ENCODE peak calls at places on chromosomes 12 and 14, in ten cellular contexts. D, R, O, Y, X, W, F, N, A and G are unnamed samples.

GRCh38 chr12:89708793-89709156 is at the start of gene ATP2B1:
- DNase-seq in D (peak), R (peak), O (peak), Y (peak), X (peak), W (peak), F (peak), N (peak), A (peak), G (peak)

GRCh38 chr12:108826115-108826806 is 31.1 kb downstream of the SSH1 start:
- DNase-seq in D (no peak), R (no peak), O (no peak), Y (peak), X (peak), W (no peak), F (peak), N (peak), A (peak), G (no peak)

GRCh38 chr14:28766505-28767238 is at the start of gene FOXG1:
- DNase-seq in D (peak), R (no peak), O (no peak), Y (no peak), X (no peak), W (no peak), F (no peak), N (no peak), A (no peak), G (no peak)

GRCh38 chr12:47145188-47145587 is 65.4 kb upstream of the AMIGO2 start:
- DNase-seq in D (no peak), R (no peak), O (no peak), Y (no peak), X (no peak), W (no peak), F (no peak), N (no peak), A (no peak), G (no peak)

GRCh38 chr12:47551426-47551851 is 154.4 kb downstream of the RPAP3 start:
- DNase-seq in D (no peak), R (no peak), O (no peak), Y (peak), X (no peak), W (no peak), F (no peak), N (no peak), A (no peak), G (no peak)

GRCh38 chr12:94553875-94554274 is 94.2 kb upstream of the CEP83 start:
- DNase-seq in D (no peak), R (no peak), O (no peak), Y (no peak), X (no peak), W (no peak), F (no peak), N (no peak), A (no peak), G (no peak)

GRCh38 chr12:65308601-65309071 is 30.2 kb downstream of the MSRB3 start:
- DNase-seq in D (peak), R (no peak), O (no peak), Y (peak), X (no peak), W (no peak), F (no peak), N (no peak), A (no peak), G (no peak)

GRCh38 chr14:22386924-22387775 is 201.9 kb downstream of the DAD1 start:
- DNase-seq in D (peak), R (peak), O (no peak), Y (peak), X (peak), W (no peak), F (peak), N (no peak), A (peak), G (peak)

GRCh38 chr12:39606712-39607423 is 12.7 kb downstream of the ABCD2 start:
- DNase-seq in D (no peak), R (no peak), O (no peak), Y (no peak), X (no peak), W (no peak), F (no peak), N (no peak), A (no peak), G (no peak)

GRCh38 chr14:29311983-29312382 is 545.4 kb downstream of the FOXG1 start:
- DNase-seq in D (no peak), R (no peak), O (no peak), Y (no peak), X (no peak), W (no peak), F (no peak), N (no peak), A (no peak), G (no peak)

GRCh38 chr12:119369907-119370546 is 35.5 kb downstream of the CCDC60 start:
- DNase-seq in D (no peak), R (no peak), O (no peak), Y (no peak), X (no peak), W (no peak), F (no peak), N (no peak), A (no peak), G (no peak)

GRCh38 chr12:66090157-66090556 is 40.4 kb downstream of the LLPH start:
- DNase-seq in D (no peak), R (no peak), O (no peak), Y (no peak), X (no peak), W (no peak), F (no peak), N (no peak), A (no peak), G (no peak)

GRCh38 chr12:99282670-99283069 is 364.9 kb upstream of the GARIN6 start:
- DNase-seq in D (no peak), R (no peak), O (no peak), Y (no peak), X (no peak), W (no peak), F (no peak), N (no peak), A (no peak), G (no peak)

GRCh38 chr12:45088608-45089007 is 37.7 kb upstream of the DBX2 start:
- DNase-seq in D (no peak), R (no peak), O (no peak), Y (no peak), X (no peak), W (no peak), F (no peak), N (no peak), A (no peak), G (no peak)

GRCh38 chr12:100403446-100403845 is 46.6 kb downstream of the SLC17A8 start:
- DNase-seq in D (no peak), R (no peak), O (no peak), Y (peak), X (no peak), W (no peak), F (no peak), N (no peak), A (no peak), G (no peak)

GRCh38 chr12:68420225-68421008 is 88.3 kb upstream of the MDM1 start:
- DNase-seq in D (no peak), R (no peak), O (no peak), Y (peak), X (no peak), W (no peak), F (no peak), N (peak), A (no peak), G (no peak)

GRCh38 chr12:62294378-62294777 is 34.2 kb downstream of the USP15 start:
- DNase-seq in D (no peak), R (no peak), O (no peak), Y (no peak), X (no peak), W (no peak), F (no peak), N (no peak), A (no peak), G (no peak)

DNA sequence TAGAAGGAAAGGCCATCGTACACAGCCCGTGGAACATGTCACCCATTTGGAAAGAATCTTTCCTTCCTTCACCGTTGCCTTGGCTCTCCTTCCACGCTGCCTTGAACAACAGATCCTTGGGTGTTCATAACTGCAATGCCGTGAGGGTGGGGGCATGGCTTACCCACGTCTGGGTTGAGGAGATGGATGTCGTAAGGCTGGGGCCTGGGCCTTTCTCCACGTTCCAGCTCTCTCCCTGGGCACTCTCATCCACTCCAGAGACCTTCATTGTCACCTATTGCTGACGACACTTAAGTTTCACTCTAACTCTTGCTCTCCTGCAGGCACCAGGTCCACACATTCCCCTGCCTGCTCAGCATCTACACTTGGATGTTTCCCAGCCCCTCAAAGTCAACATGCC is 19.4 kb downstream of the ANO2 start:
- DNase-seq in D (no peak), R (no peak), O (no peak), Y (no peak), X (no peak), W (no peak), F (no peak), N (no peak), A (no peak), G (no peak)
- TF ChIP-seq CTCF in D (no peak), R (no peak), O (no peak), Y (no peak), X (no peak), W (no peak), F (no peak), N (no peak), A (no peak), G (no peak)

DNA sequence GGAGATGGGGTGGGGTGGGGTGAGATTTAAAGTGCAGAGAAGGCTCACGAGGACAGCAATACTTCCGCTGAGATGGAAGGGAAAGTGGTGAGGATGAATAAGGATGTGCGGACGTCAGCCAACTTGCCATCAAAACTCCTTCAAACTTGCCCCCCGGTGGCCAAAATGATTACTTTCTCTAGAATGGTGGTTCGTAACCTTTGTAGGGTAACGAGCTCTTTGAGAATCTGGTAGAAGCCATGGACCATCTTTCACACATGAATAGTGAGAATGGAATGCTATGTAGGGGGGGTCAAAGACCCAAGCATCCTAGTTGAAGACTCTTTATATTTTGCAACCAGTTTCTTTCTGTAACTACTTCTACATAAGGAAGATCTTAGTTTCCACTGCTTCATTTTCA is 245.9 kb upstream of the DDHD1 start:
- DNase-seq in D (peak), R (no peak), O (no peak), Y (peak), X (no peak), W (no peak), F (no peak), N (no peak), A (no peak), G (no peak)
- TF ChIP-seq CTCF in D (peak), R (peak), O (no peak), Y (no peak), X (peak), W (no peak), F (no peak), N (no peak), A (no peak), G (no peak)

GRCh38 chr14:99199854-99200653 is 71.9 kb downstream of the BCL11B start:
- DNase-seq in D (no peak), R (no peak), O (no peak), Y (no peak), X (no peak), W (no peak), F (no peak), N (peak), A (peak), G (no peak)
- TF ChIP-seq CTCF in D (no peak), R (peak), O (no peak), Y (no peak), X (no peak), W (no peak), F (no peak), N (no peak), A (peak), G (no peak)

GRCh38 chr12:29238822-29239291 is 89.8 kb downstream of the FAR2 start:
- DNase-seq in D (no peak), R (no peak), O (no peak), Y (no peak), X (no peak), W (no peak), F (no peak), N (no peak), A (no peak), G (no peak)

GRCh38 chr12:29240441-29240840 is 91.4 kb downstream of the FAR2 start:
- DNase-seq in D (no peak), R (no peak), O (no peak), Y (no peak), X (no peak), W (no peak), F (no peak), N (no peak), A (no peak), G (no peak)

GRCh38 chr12:29242921-29243431 is 93.9 kb downstream of the FAR2 start:
- DNase-seq in D (no peak), R (no peak), O (no peak), Y (no peak), X (no peak), W (no peak), F (peak), N (no peak), A (no peak), G (no peak)

GRCh38 chr12:29239336-29239735 is 90.3 kb downstream of the FAR2 start:
- DNase-seq in D (no peak), R (no peak), O (no peak), Y (no peak), X (no peak), W (no peak), F (no peak), N (no peak), A (no peak), G (no peak)

GRCh38 chr12:29241821-29242591 is 92.9 kb downstream of the FAR2 start:
- DNase-seq in D (peak), R (no peak), O (no peak), Y (peak), X (peak), W (no peak), F (peak), N (no peak), A (no peak), G (peak)
- TF ChIP-seq CTCF in D (no peak), R (no peak), O (no peak), Y (peak), X (no peak), W (no peak), F (peak), N (no peak), A (peak), G (no peak)

GRCh38 chr14:20306079-20306423 is 300 bp upstream of the TTC5 start:
- DNase-seq in D (no peak), R (no peak), O (no peak), Y (no peak), X (no peak), W (no peak), F (no peak), N (no peak), A (no peak), G (no peak)

GRCh38 chr14:20302042-20302761 is 3.5 kb downstream of the TTC5 start:
- DNase-seq in D (peak), R (no peak), O (no peak), Y (no peak), X (no peak), W (no peak), F (no peak), N (no peak), A (no peak), G (no peak)

GRCh38 chr14:20305265-20306078 is at the start of gene TTC5:
- DNase-seq in D (peak), R (peak), O (peak), Y (peak), X (peak), W (peak), F (peak), N (peak), A (peak), G (peak)
- TF ChIP-seq CTCF in D (peak), R (peak), O (peak), Y (peak), X (peak), W (peak), F (peak), N (peak), A (peak), G (peak)

GRCh38 chr14:24437020-24437735 is 5.4 kb downstream of the SDR39U1 start:
- DNase-seq in D (no peak), R (no peak), O (no peak), Y (no peak), X (no peak), W (no peak), F (no peak), N (no peak), A (no peak), G (no peak)
- TF ChIP-seq CTCF in D (no peak), R (peak), O (no peak), Y (no peak), X (no peak), W (peak), F (peak), N (no peak), A (peak), G (peak)